ENCODE peak calls at places on chromosomes 5 and 9, in eight cellular contexts. E is body of pancreas, O is AG10803, T is cardiac fibroblast, V is WTC11, R is endothelial cell, B is MCF 10A, P is nephron progenitor cell. J is an unnamed sample.

GRCh38 chr9:36928670-36929349 is 105.3 kb downstream of the PAX5 start:
- DNase-seq in E (no peak), O (peak), T (peak), V (no peak), R (no peak), B (peak), P (no peak), J (peak)

GRCh38 chr5:51386916-51387853 is 3.9 kb downstream of the ISL1 start:
- DNase-seq in E (no peak), O (no peak), T (no peak), V (peak), R (no peak), B (no peak), P (peak), J (no peak)

GRCh38 chr9:70884276-70884675 is 237.1 kb downstream of the TRPM3 start:
- DNase-seq in E (no peak), O (no peak), T (no peak), V (no peak), R (no peak), B (no peak), P (no peak), J (no peak)

GRCh38 chr5:180128671-180129261 is 57.2 kb upstream of the RNF130 start:
- DNase-seq in E (no peak), O (no peak), T (no peak), V (no peak), R (no peak), B (no peak), P (no peak), J (no peak)

GRCh38 chr5:175146733-175147132 is 297.2 kb downstream of the DRD1 start:
- DNase-seq in E (no peak), O (no peak), T (no peak), V (no peak), R (no peak), B (no peak), P (no peak), J (no peak)

GRCh38 chr9:108869092-108869725 is 7.1 kb downstream of the ACTL7A start:
- DNase-seq in E (no peak), O (peak), T (peak), V (no peak), R (no peak), B (peak), P (no peak), J (no peak)

GRCh38 chr5:81971086-81971693 is 633 bp upstream of the ATG10 start:
- DNase-seq in E (peak), O (no peak), T (peak), V (no peak), R (peak), B (peak), P (no peak), J (peak)

GRCh38 chr5:172530406-172530805 is 76.1 kb upstream of the SH3PXD2B start:
- DNase-seq in E (no peak), O (no peak), T (no peak), V (no peak), R (no peak), B (no peak), P (no peak), J (no peak)

GRCh38 chr9:129568560-129569505 is 52.1 kb downstream of the C9orf50 start:
- DNase-seq in E (peak), O (peak), T (no peak), V (peak), R (peak), B (no peak), P (peak), J (peak)

GRCh38 chr9:119951090-119951489 is 581.9 kb upstream of the BRINP1 start:
- DNase-seq in E (peak), O (peak), T (no peak), V (no peak), R (no peak), B (no peak), P (no peak), J (no peak)

GRCh38 chr9:98187926-98188325 is 4.5 kb downstream of the CORO2A start:
- DNase-seq in E (no peak), O (no peak), T (no peak), V (no peak), R (no peak), B (no peak), P (no peak), J (no peak)

GRCh38 chr9:117720555-117720954 is 16.4 kb downstream of the TLR4 start:
- DNase-seq in E (no peak), O (peak), T (peak), V (no peak), R (no peak), B (no peak), P (no peak), J (peak)

GRCh38 chr5:67059747-67060490 is 136.7 kb downstream of the CD180 start:
- DNase-seq in E (no peak), O (peak), T (peak), V (no peak), R (no peak), B (peak), P (no peak), J (no peak)

GRCh38 chr9:128729302-128729701 is 5.4 kb upstream of the ZDHHC12 start:
- DNase-seq in E (no peak), O (no peak), T (no peak), V (no peak), R (no peak), B (no peak), P (no peak), J (no peak)

GRCh38 chr5:132476853-132477729 is 13.5 kb downstream of the IRF1 start:
- DNase-seq in E (no peak), O (no peak), T (no peak), V (no peak), R (no peak), B (no peak), P (no peak), J (no peak)

GRCh38 chr9:36897019-36897418 is 137.0 kb downstream of the PAX5 start:
- DNase-seq in E (no peak), O (no peak), T (no peak), V (no peak), R (no peak), B (no peak), P (no peak), J (no peak)

GRCh38 chr5:115816226-115817042 is at the start of gene CDO1:
- DNase-seq in E (peak), O (peak), T (peak), V (peak), R (peak), B (peak), P (peak), J (no peak)

GRCh38 chr9:86175743-86176456 is 76.5 kb upstream of the GOLM1 start:
- DNase-seq in E (no peak), O (no peak), T (no peak), V (no peak), R (no peak), B (peak), P (no peak), J (no peak)

GRCh38 chr5:66850354-66851075 is 254.3 kb downstream of the MAST4 start:
- DNase-seq in E (peak), O (peak), T (peak), V (no peak), R (no peak), B (peak), P (no peak), J (peak)

GRCh38 chr5:160187091-160187490 is 42.2 kb upstream of the FABP6 start:
- DNase-seq in E (no peak), O (peak), T (no peak), V (no peak), R (no peak), B (no peak), P (no peak), J (no peak)

GRCh38 chr9:16680965-16681658 is 189.4 kb downstream of the BNC2 start:
- DNase-seq in E (no peak), O (peak), T (peak), V (no peak), R (no peak), B (no peak), P (no peak), J (no peak)

GRCh38 chr9:134691695-134692572 is 50.3 kb downstream of the COL5A1 start:
- DNase-seq in E (no peak), O (no peak), T (no peak), V (no peak), R (no peak), B (no peak), P (no peak), J (no peak)

GRCh38 chr9:114592356-114592755 is 4.8 kb downstream of the ATP6V1G1 start:
- DNase-seq in E (peak), O (peak), T (peak), V (no peak), R (peak), B (no peak), P (no peak), J (peak)

GRCh38 chr9:137722481-137722880 is 103.7 kb downstream of the EHMT1 start:
- DNase-seq in E (no peak), O (no peak), T (no peak), V (no peak), R (no peak), B (no peak), P (no peak), J (no peak)

GRCh38 chr9:129363216-129363873 is 185.3 kb upstream of the IER5L start:
- DNase-seq in E (no peak), O (no peak), T (no peak), V (no peak), R (no peak), B (no peak), P (no peak), J (no peak)

GRCh38 chr9:93252116-93252780 is 68.3 kb downstream of the WNK2 start:
- DNase-seq in E (no peak), O (no peak), T (no peak), V (no peak), R (no peak), B (no peak), P (no peak), J (no peak)

GRCh38 chr5:159174511-159175168 is 34.7 kb downstream of the RNF145 start:
- DNase-seq in E (no peak), O (peak), T (peak), V (no peak), R (no peak), B (no peak), P (no peak), J (no peak)

GRCh38 chr9:137064027-137064879 is 6.1 kb downstream of the SAPCD2 start:
- DNase-seq in E (peak), O (peak), T (peak), V (peak), R (peak), B (peak), P (peak), J (peak)

GRCh38 chr5:176466245-176466871 is 18.2 kb downstream of the FAF2 start:
- DNase-seq in E (no peak), O (peak), T (peak), V (no peak), R (no peak), B (peak), P (no peak), J (peak)

GRCh38 chr5:143714629-143715028 is 97.3 kb upstream of the HMHB1 start:
- DNase-seq in E (no peak), O (no peak), T (no peak), V (no peak), R (no peak), B (peak), P (no peak), J (peak)

GRCh38 chr9:74236857-74237256 is 260.3 kb upstream of the RORB start:
- DNase-seq in E (no peak), O (no peak), T (no peak), V (no peak), R (no peak), B (no peak), P (no peak), J (no peak)

GRCh38 chr9:68750786-68751185 is 45.7 kb downstream of the PIP5K1B start:
- DNase-seq in E (no peak), O (no peak), T (no peak), V (no peak), R (no peak), B (no peak), P (no peak), J (no peak)

GRCh38 chr5:151221574-151221973 is 2.3 kb downstream of the CCDC69 start:
- DNase-seq in E (no peak), O (no peak), T (peak), V (no peak), R (no peak), B (no peak), P (no peak), J (no peak)

GRCh38 chr5:151222054-151222768 is 1.7 kb downstream of the CCDC69 start:
- DNase-seq in E (peak), O (no peak), T (no peak), V (no peak), R (no peak), B (no peak), P (no peak), J (no peak)

GRCh38 chr5:151218177-151218576 is 5.7 kb downstream of the CCDC69 start:
- DNase-seq in E (no peak), O (no peak), T (no peak), V (no peak), R (no peak), B (no peak), P (no peak), J (no peak)

GRCh38 chr5:151219138-151219537 is 4.8 kb downstream of the CCDC69 start:
- DNase-seq in E (no peak), O (no peak), T (no peak), V (no peak), R (no peak), B (no peak), P (no peak), J (no peak)

GRCh38 chr5:151219789-151220188 is 4.1 kb downstream of the CCDC69 start:
- DNase-seq in E (no peak), O (no peak), T (no peak), V (no peak), R (no peak), B (no peak), P (no peak), J (no peak)
- TF ChIP-seq CTCF in E (no peak), O (peak), T (peak), V (no peak), R (no peak), B (no peak), P (no peak), J (peak)

DNA sequence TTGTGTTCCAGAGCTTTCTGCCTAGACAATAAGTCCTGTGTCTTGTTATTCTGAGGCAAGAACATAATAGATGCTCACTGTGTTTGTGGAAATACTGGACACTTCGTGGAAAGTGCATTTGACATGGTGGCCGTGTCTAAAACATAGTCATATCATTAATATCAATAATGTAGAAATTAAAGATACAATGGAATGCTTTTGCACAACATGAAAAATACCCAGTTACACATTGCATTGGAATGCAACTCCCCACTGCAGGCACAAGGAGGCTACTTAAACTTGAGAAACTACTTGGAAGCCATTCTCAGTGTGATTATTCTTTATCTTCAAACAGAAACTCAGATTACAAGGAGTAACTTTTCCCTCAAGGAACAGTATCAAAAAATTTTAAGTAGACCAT is 145.3 kb upstream of the ZNF462 start:
- DNase-seq in E (peak), O (peak), T (peak), V (no peak), R (no peak), B (peak), P (no peak), J (no peak)
- TF ChIP-seq CTCF in E (peak), O (no peak), T (peak), V (no peak), R (no peak), B (peak), P (no peak), J (no peak)

GRCh38 chr5:133627180-133627579 is 14.8 kb upstream of the FSTL4 start:
- DNase-seq in E (no peak), O (no peak), T (no peak), V (no peak), R (no peak), B (no peak), P (no peak), J (no peak)

DNA sequence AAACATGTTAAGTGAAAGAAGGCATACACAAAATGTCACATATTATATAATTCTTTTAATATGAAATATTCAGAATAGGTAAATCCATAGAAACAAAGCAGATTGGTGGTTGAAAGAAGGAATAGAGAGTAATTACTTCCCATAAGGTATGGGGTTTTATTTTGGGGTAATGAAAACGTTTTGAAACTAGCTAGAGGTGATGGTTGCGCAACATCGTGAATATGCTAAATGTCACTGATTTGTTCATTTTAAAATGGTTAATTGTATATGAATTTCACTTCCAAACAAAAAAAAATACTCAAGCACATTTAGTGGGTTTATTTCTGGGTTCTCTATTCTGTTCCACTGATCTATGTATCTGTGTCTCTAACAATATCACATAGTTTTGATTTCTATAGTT is 12.0 kb upstream of the FSTL4 start:
- DNase-seq in E (no peak), O (no peak), T (no peak), V (no peak), R (no peak), B (no peak), P (no peak), J (no peak)
- TF ChIP-seq CTCF in E (no peak), O (no peak), T (no peak), V (no peak), R (no peak), B (no peak), P (no peak), J (no peak)

GRCh38 chr5:10229306-10230048 is 20.2 kb downstream of the ATPSCKMT start:
- DNase-seq in E (no peak), O (peak), T (peak), V (no peak), R (no peak), B (peak), P (no peak), J (no peak)
- TF ChIP-seq CTCF in E (no peak), O (peak), T (peak), V (no peak), R (no peak), B (no peak), P (no peak), J (peak)